ENCODE peak calls at places on chromosomes 11 and 22, in seven cellular contexts. L, S, B, E, M, C and F are unnamed samples.

GRCh38 chr11:66689661-66690590 is 12.2 kb upstream of the RBM4B start:
- DNase-seq in L (no peak), S (no peak), B (no peak), E (no peak), M (no peak), C (no peak), F (no peak)

GRCh38 chr11:77069969-77070582 is 3.3 kb downstream of the CAPN5 start:
- DNase-seq in L (no peak), S (no peak), B (no peak), E (no peak), M (peak), C (no peak), F (no peak)

GRCh38 chr11:113014262-113014661 is 53.0 kb downstream of the NCAM1 start:
- DNase-seq in L (no peak), S (no peak), B (no peak), E (no peak), M (no peak), C (no peak), F (no peak)

GRCh38 chr22:26435327-26436093 is 6.5 kb downstream of the ASPHD2 start:
- DNase-seq in L (no peak), S (no peak), B (no peak), E (no peak), M (no peak), C (no peak), F (no peak)

GRCh38 chr11:12272821-12273617 is 104.4 kb upstream of the PARVA start:
- DNase-seq in L (no peak), S (no peak), B (no peak), E (no peak), M (no peak), C (no peak), F (no peak)

GRCh38 chr11:78354741-78355705 is 62.6 kb downstream of the GAB2 start:
- DNase-seq in L (no peak), S (no peak), B (peak), E (no peak), M (no peak), C (no peak), F (no peak)

GRCh38 chr11:118652681-118653181 is 26.7 kb downstream of the TREH start:
- DNase-seq in L (no peak), S (no peak), B (no peak), E (no peak), M (no peak), C (no peak), F (no peak)

GRCh38 chr11:413120-414081 is 1.4 kb downstream of the SIGIRR start:
- DNase-seq in L (no peak), S (peak), B (no peak), E (no peak), M (no peak), C (peak), F (no peak)

GRCh38 chr11:45098929-45099328 is 47.5 kb upstream of the PRDM11 start:
- DNase-seq in L (no peak), S (no peak), B (no peak), E (no peak), M (no peak), C (no peak), F (no peak)

GRCh38 chr11:36109850-36110606 is 166.2 kb downstream of the LDLRAD3 start:
- DNase-seq in L (no peak), S (no peak), B (no peak), E (no peak), M (no peak), C (no peak), F (no peak)

GRCh38 chr11:68832476-68833176 is 9.1 kb downstream of the CPT1A start:
- DNase-seq in L (no peak), S (no peak), B (no peak), E (no peak), M (no peak), C (no peak), F (no peak)

GRCh38 chr22:29842740-29843139 is 4.7 kb upstream of the ASCC2 start:
- DNase-seq in L (no peak), S (peak), B (peak), E (no peak), M (no peak), C (no peak), F (no peak)

GRCh38 chr11:58316142-58316541 is 42.7 kb downstream of the OR5B17 start:
- DNase-seq in L (no peak), S (no peak), B (no peak), E (no peak), M (no peak), C (no peak), F (no peak)